ENCODE peak calls at places on chromosomes 12 and 14, in seven cellular contexts. S is GM23248, H is HCT116, C is PC-3, B is neural progenitor cell, A is GM23338, U is MM.1S. P is an unnamed sample.

GRCh38 chr14:101456246-101457159 is 104.8 kb upstream of the DIO3 start:
- DNase-seq in S (no peak), H (no peak), C (no peak), B (peak), A (peak), U (no peak), P (no peak)

GRCh38 chr12:1931642-1932041 is 13.2 kb upstream of the CACNA2D4 start:
- DNase-seq in S (no peak), H (no peak), C (no peak), B (no peak), A (no peak), U (no peak), P (no peak)

GRCh38 chr12:29316772-29317171 is 64.2 kb downstream of the ERGIC2 start:
- DNase-seq in S (peak), H (no peak), C (peak), B (peak), A (peak), U (no peak), P (peak)

GRCh38 chr12:51846911-51847829 is 1.3 kb downstream of the FIGNL2 start:
- DNase-seq in S (peak), H (no peak), C (no peak), B (peak), A (peak), U (no peak), P (peak)

GRCh38 chr12:81080431-81080983 is 2.6 kb downstream of the ACSS3 start:
- DNase-seq in S (no peak), H (no peak), C (no peak), B (no peak), A (no peak), U (no peak), P (no peak)

GRCh38 chr14:53295985-53296582 is 143.0 kb upstream of the DDHD1 start:
- DNase-seq in S (peak), H (peak), C (peak), B (peak), A (peak), U (peak), P (peak)

GRCh38 chr14:99720941-99721791 is 37.1 kb downstream of the CYP46A1 start:
- DNase-seq in S (no peak), H (no peak), C (no peak), B (no peak), A (no peak), U (no peak), P (no peak)

GRCh38 chr12:112868459-112869041 is 38.2 kb upstream of the OAS1 start:
- DNase-seq in S (no peak), H (no peak), C (peak), B (peak), A (peak), U (peak), P (peak)

GRCh38 chr12:88308825-88309224 is 166.7 kb downstream of the TMTC3 start:
- DNase-seq in S (peak), H (no peak), C (peak), B (no peak), A (no peak), U (no peak), P (no peak)

GRCh38 chr12:44224399-44224798 is 388.5 kb downstream of the TMEM117 start:
- DNase-seq in S (no peak), H (no peak), C (no peak), B (no peak), A (no peak), U (no peak), P (no peak)

GRCh38 chr14:80956922-80957321 is 1.5 kb downstream of the TSHR start:
- DNase-seq in S (no peak), H (no peak), C (no peak), B (no peak), A (no peak), U (no peak), P (no peak)

GRCh38 chr12:51972849-51973273 is 21.4 kb downstream of the ACVR1B start:
- DNase-seq in S (peak), H (no peak), C (no peak), B (no peak), A (no peak), U (no peak), P (peak)

GRCh38 chr12:116928504-116928903 is 17.8 kb downstream of the FBXW8 start:
- DNase-seq in S (no peak), H (no peak), C (no peak), B (no peak), A (no peak), U (no peak), P (no peak)

GRCh38 chr12:60169904-60170303 is 574.1 kb downstream of the SLC16A7 start:
- DNase-seq in S (peak), H (no peak), C (no peak), B (no peak), A (no peak), U (no peak), P (no peak)

GRCh38 chr14:71384007-71384605 is 476.8 kb downstream of the PCNX1 start:
- DNase-seq in S (no peak), H (no peak), C (no peak), B (no peak), A (no peak), U (no peak), P (no peak)

GRCh38 chr12:44317651-44318126 is 481.8 kb downstream of the TMEM117 start:
- DNase-seq in S (peak), H (peak), C (peak), B (peak), A (peak), U (peak), P (peak)

GRCh38 chr12:1638167-1638566 is 9.1 kb downstream of the WNT5B start:
- DNase-seq in S (no peak), H (no peak), C (no peak), B (no peak), A (no peak), U (no peak), P (no peak)

GRCh38 chr12:65605019-65605418 is 219.3 kb upstream of the HMGA2 start:
- DNase-seq in S (peak), H (no peak), C (no peak), B (no peak), A (no peak), U (no peak), P (no peak)

GRCh38 chr14:77302926-77303325 is 17.8 kb downstream of the POMT2 start:
- DNase-seq in S (peak), H (peak), C (peak), B (no peak), A (no peak), U (no peak), P (peak)

GRCh38 chr12:106780010-106780625 is 5.6 kb downstream of the RIC8B start:
- DNase-seq in S (peak), H (no peak), C (peak), B (no peak), A (no peak), U (no peak), P (peak)

GRCh38 chr14:79281244-79282199 is 929.8 kb downstream of the DIO2 start:
- DNase-seq in S (no peak), H (no peak), C (no peak), B (peak), A (peak), U (no peak), P (no peak)

DNA sequence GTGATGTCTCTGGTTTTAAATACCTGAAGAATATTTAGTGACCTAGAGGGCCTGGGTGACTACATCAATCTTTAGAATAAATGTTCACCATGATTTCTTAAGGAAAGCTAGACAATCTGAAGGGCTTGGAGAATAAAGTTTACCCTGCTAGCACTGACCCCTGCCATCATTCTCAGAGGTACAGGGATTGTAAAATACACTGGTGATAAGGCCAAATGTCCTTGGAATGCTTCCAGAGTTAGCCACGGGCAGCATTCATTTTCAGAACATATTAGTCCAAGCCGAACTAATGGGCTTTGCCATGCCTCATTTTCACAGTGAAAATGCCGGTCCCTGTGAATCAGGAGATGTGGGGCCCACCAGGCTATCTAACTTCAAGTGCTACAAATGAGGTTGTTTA is 1381.7 kb upstream of the SEL1L start:
- DNase-seq in S (no peak), H (no peak), C (no peak), B (no peak), A (no peak), U (no peak), P (no peak)
- TF ChIP-seq EZH2phosphoT487 in S (no peak), H (no peak), C (no peak), B (no peak), A (no peak), U (no peak), P (no peak)

GRCh38 chr12:94143444-94143843 is 4.9 kb upstream of the PLXNC1 start:
- DNase-seq in S (no peak), H (no peak), C (no peak), B (no peak), A (no peak), U (no peak), P (no peak)

GRCh38 chr12:94145231-94145979 is 3.0 kb upstream of the PLXNC1 start:
- DNase-seq in S (peak), H (peak), C (peak), B (peak), A (no peak), U (peak), P (peak)

GRCh38 chr12:94147377-94147990 is 893 bp upstream of the PLXNC1 start:
- DNase-seq in S (no peak), H (no peak), C (no peak), B (no peak), A (no peak), U (peak), P (no peak)

GRCh38 chr12:94147991-94148840 is at the start of gene PLXNC1:
- DNase-seq in S (peak), H (no peak), C (no peak), B (peak), A (peak), U (peak), P (peak)

DNA sequence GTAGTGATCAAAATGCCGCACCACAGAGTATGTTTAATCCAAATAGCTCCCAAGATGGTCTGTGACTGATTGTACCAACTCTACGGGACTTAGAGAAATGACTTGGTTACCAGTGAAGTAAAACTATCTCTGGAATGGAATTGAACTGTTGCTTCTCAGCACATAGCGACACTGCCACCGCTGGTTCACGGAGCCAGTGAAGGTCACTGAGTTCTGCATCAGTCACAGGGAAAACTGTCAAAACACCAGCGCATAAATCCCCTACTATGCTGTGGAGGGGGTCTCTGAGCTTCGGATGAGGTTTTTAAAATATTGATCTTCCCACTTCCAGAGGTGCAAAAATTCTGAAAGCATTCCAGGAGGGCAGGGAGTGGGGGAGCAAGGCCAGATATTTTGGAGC is 2.2 kb upstream of the PLXNC1 start:
- DNase-seq in S (no peak), H (no peak), C (no peak), B (no peak), A (no peak), U (no peak), P (no peak)
- TF ChIP-seq EZH2 in S (no peak), H (no peak), C (no peak), B (no peak), A (no peak), U (no peak), P (no peak)

GRCh38 chr14:22981090-22982012 is 1.0 kb downstream of the AJUBA start:
- DNase-seq in S (peak), H (no peak), C (peak), B (peak), A (peak), U (no peak), P (peak)

GRCh38 chr14:22978873-22979671 is 3.3 kb downstream of the AJUBA start:
- DNase-seq in S (no peak), H (no peak), C (peak), B (no peak), A (no peak), U (no peak), P (peak)

GRCh38 chr14:22979748-22980392 is 2.5 kb downstream of the AJUBA start:
- DNase-seq in S (peak), H (no peak), C (no peak), B (no peak), A (no peak), U (no peak), P (no peak)

GRCh38 chr14:22982013-22982476 is 306 bp downstream of the AJUBA start:
- DNase-seq in S (no peak), H (no peak), C (no peak), B (no peak), A (peak), U (no peak), P (no peak)

GRCh38 chr14:22980672-22981089 is 1.7 kb downstream of the AJUBA start:
- DNase-seq in S (peak), H (no peak), C (peak), B (peak), A (peak), U (no peak), P (peak)
- TF ChIP-seq EZH2phosphoT487 in S (no peak), H (no peak), C (no peak), B (no peak), A (no peak), U (no peak), P (no peak)

DNA sequence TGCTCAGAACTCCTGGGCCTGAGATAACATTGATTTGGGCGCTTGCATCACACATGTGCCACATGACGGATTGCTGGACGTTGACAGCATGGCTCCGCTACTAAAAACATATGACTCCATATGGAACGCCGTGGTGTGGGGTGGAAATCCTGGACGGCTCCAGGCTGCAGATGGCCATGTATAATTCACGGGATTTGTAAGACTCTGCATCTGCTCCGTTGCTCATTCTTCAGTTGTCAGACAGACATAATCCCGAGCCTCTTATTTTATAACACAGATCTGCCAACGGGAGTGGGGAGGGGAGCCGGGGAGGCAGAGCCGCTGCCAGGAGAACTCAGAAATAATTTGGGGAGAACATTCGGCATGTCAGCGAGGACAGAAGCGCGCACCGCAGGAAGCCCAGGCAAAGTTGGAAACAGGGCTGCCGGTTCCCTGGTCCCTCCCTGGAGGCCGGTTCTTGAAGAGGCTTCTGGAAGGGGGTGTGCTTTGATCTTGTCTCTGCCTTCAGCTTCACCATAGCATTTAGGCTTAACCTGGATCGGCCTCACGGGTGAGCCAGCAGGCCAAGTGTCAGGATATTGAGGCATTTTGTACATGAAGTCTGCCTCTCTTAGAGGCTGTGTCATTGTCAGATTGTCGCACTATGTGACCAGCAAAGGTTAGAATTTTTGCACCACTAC is 45.8 kb upstream of the MYL2 start:
- DNase-seq in S (peak), H (no peak), C (no peak), B (no peak), A (no peak), U (no peak), P (no peak)
- TF ChIP-seq EZH2 in S (no peak), H (no peak), C (no peak), B (no peak), A (no peak), U (no peak), P (no peak)

GRCh38 chr14:66508846-66509621 is 1.1 kb downstream of the GPHN start:
- DNase-seq in S (peak), H (no peak), C (peak), B (peak), A (peak), U (peak), P (peak)
- TF ChIP-seq EZH2phosphoT487 in S (no peak), H (no peak), C (no peak), B (peak), A (no peak), U (no peak), P (no peak)